ENCODE peak calls at places on chromosomes 2 and 18, in eight cellular contexts. W is foreskin fibroblast, V is pulmonary artery endothelial cell, B is heart left ventricle, T is putamen, X is NCI-H2029, E is head of caudate nucleus, U is GM20000. Q is an unnamed sample.

GRCh38 chr2:169348321-169349002 is 13.9 kb downstream of the LRP2 start:
- DNase-seq in W (no peak), V (no peak), B (no peak), T (peak), X (no peak), E (no peak), U (no peak), Q (no peak)

GRCh38 chr2:54941248-54941984 is 108.8 kb downstream of the RTN4 start:
- DNase-seq in W (no peak), V (no peak), B (no peak), T (no peak), X (no peak), E (no peak), U (no peak), Q (no peak)

GRCh38 chr2:12493031-12493513 is 223.7 kb upstream of the TRIB2 start:
- DNase-seq in W (peak), V (no peak), B (no peak), T (peak), X (no peak), E (no peak), U (no peak), Q (peak)

GRCh38 chr18:32637216-32637615 is 135.6 kb downstream of the KLHL14 start:
- DNase-seq in W (no peak), V (no peak), B (no peak), T (no peak), X (no peak), E (no peak), U (no peak), Q (no peak)

GRCh38 chr2:17058772-17059402 is 393.3 kb upstream of the CYRIA start:
- DNase-seq in W (peak), V (no peak), B (no peak), T (no peak), X (no peak), E (no peak), U (no peak), Q (no peak)

GRCh38 chr2:234579231-234579962 is 82.5 kb upstream of the ARL4C start:
- DNase-seq in W (peak), V (no peak), B (no peak), T (no peak), X (no peak), E (no peak), U (no peak), Q (no peak)

GRCh38 chr2:176554107-176555048 is 285.1 kb downstream of the MTX2 start:
- DNase-seq in W (peak), V (peak), B (no peak), T (peak), X (peak), E (peak), U (peak), Q (peak)

GRCh38 chr18:5197032-5197434 is at the start of gene AKAIN1:
- DNase-seq in W (peak), V (no peak), B (peak), T (peak), X (peak), E (peak), U (peak), Q (peak)

GRCh38 chr18:79803611-79804051 is 5.9 kb downstream of the KCNG2 start:
- DNase-seq in W (no peak), V (no peak), B (no peak), T (no peak), X (no peak), E (no peak), U (no peak), Q (no peak)

GRCh38 chr2:226728996-226729395 is 70.6 kb downstream of the IRS1 start:
- DNase-seq in W (no peak), V (no peak), B (no peak), T (no peak), X (no peak), E (no peak), U (no peak), Q (no peak)

GRCh38 chr2:101710036-101710689 is 12.7 kb downstream of the MAP4K4 start:
- DNase-seq in W (no peak), V (no peak), B (no peak), T (no peak), X (no peak), E (no peak), U (no peak), Q (no peak)

GRCh38 chr18:12703714-12704113 is 872 bp downstream of the PSMG2 start:
- DNase-seq in W (peak), V (no peak), B (no peak), T (no peak), X (no peak), E (no peak), U (no peak), Q (no peak)

GRCh38 chr2:224025874-224026273 is 13.2 kb downstream of the SERPINE2 start:
- DNase-seq in W (no peak), V (no peak), B (no peak), T (no peak), X (no peak), E (no peak), U (peak), Q (no peak)

GRCh38 chr2:212208467-212208866 is 330.1 kb downstream of the ERBB4 start:
- DNase-seq in W (no peak), V (no peak), B (no peak), T (no peak), X (no peak), E (no peak), U (no peak), Q (no peak)

GRCh38 chr2:96913398-96914202 is 43.7 kb upstream of the SEMA4C start:
- DNase-seq in W (no peak), V (no peak), B (no peak), T (no peak), X (no peak), E (no peak), U (peak), Q (no peak)

GRCh38 chr2:62374301-62374960 is 131.6 kb downstream of the TMEM17 start:
- DNase-seq in W (no peak), V (no peak), B (no peak), T (no peak), X (no peak), E (no peak), U (no peak), Q (no peak)

GRCh38 chr2:172099472-172100079 is 3.1 kb downstream of the DLX2 start:
- DNase-seq in W (no peak), V (no peak), B (no peak), T (no peak), X (no peak), E (no peak), U (no peak), Q (no peak)

GRCh38 chr2:197204855-197205254 is 105.7 kb downstream of the ANKRD44 start:
- DNase-seq in W (no peak), V (no peak), B (no peak), T (no peak), X (no peak), E (no peak), U (no peak), Q (no peak)

GRCh38 chr2:239936838-239937581 is 88.1 kb downstream of the NDUFA10 start:
- DNase-seq in W (no peak), V (no peak), B (peak), T (no peak), X (no peak), E (peak), U (no peak), Q (no peak)